ENCODE peak calls at places on chromosomes 6 and 20, in seven cellular contexts. One of them, this sample, is unnamed.

GRCh38 chr6:10961837-10962236 is 75.0 kb downstream of the SYCP2L start:
- DNase-seq in fibroblast of lung: no peak
- DNase-seq in GM12878: no peak
- DNase-seq in fibroblast of pulmonary artery: no peak
- DNase-seq in GM10248: no peak
- DNase-seq in ascending aorta: no peak
- DNase-seq in astrocyte: no peak
- DNase-seq in this sample: no peak

GRCh38 chr6:104952911-104953409 is 3.9 kb upstream of the LIN28B start:
- DNase-seq in fibroblast of lung: no peak
- DNase-seq in GM12878: no peak
- DNase-seq in fibroblast of pulmonary artery: no peak
- DNase-seq in GM10248: no peak
- DNase-seq in ascending aorta: no peak
- DNase-seq in astrocyte: no peak
- DNase-seq in this sample: no peak

GRCh38 chr6:121482004-121482693 is 46.7 kb downstream of the GJA1 start:
- DNase-seq in fibroblast of lung: peak; percentile 91
- DNase-seq in GM12878: no peak
- DNase-seq in fibroblast of pulmonary artery: peak; percentile 86
- DNase-seq in GM10248: no peak
- DNase-seq in ascending aorta: no peak
- DNase-seq in astrocyte: peak; percentile 87
- DNase-seq in this sample: no peak

GRCh38 chr20:12012241-12013222 is 94.8 kb downstream of the BTBD3 start:
- DNase-seq in fibroblast of lung: peak; percentile 34
- DNase-seq in GM12878: peak; percentile 12
- DNase-seq in fibroblast of pulmonary artery: peak; percentile 74
- DNase-seq in GM10248: peak; percentile 50
- DNase-seq in ascending aorta: no peak
- DNase-seq in astrocyte: peak; percentile 10
- DNase-seq in this sample: peak; percentile 42

GRCh38 chr20:62993856-62994494 is 12.8 kb downstream of the BHLHE23 start:
- DNase-seq in fibroblast of lung: no peak
- DNase-seq in GM12878: no peak
- DNase-seq in fibroblast of pulmonary artery: no peak
- DNase-seq in GM10248: no peak
- DNase-seq in ascending aorta: no peak
- DNase-seq in astrocyte: no peak
- DNase-seq in this sample: no peak

GRCh38 chr20:55052464-55052863 is 577.1 kb downstream of the DOK5 start:
- DNase-seq in fibroblast of lung: peak; percentile 14
- DNase-seq in GM12878: no peak
- DNase-seq in fibroblast of pulmonary artery: no peak
- DNase-seq in GM10248: no peak
- DNase-seq in ascending aorta: no peak
- DNase-seq in astrocyte: peak; percentile 8
- DNase-seq in this sample: no peak

GRCh38 chr6:96470296-96470695 is 51.3 kb upstream of the UFL1 start:
- DNase-seq in fibroblast of lung: no peak
- DNase-seq in GM12878: no peak
- DNase-seq in fibroblast of pulmonary artery: no peak
- DNase-seq in GM10248: no peak
- DNase-seq in ascending aorta: no peak
- DNase-seq in astrocyte: no peak
- DNase-seq in this sample: no peak

GRCh38 chr20:35886537-35886936 is 67.8 kb downstream of the SCAND1 start:
- DNase-seq in fibroblast of lung: no peak
- DNase-seq in GM12878: no peak
- DNase-seq in fibroblast of pulmonary artery: no peak
- DNase-seq in GM10248: no peak
- DNase-seq in ascending aorta: no peak
- DNase-seq in astrocyte: no peak
- DNase-seq in this sample: no peak

GRCh38 chr6:62999796-63000195 is 211.5 kb upstream of the FKBP1C start:
- DNase-seq in fibroblast of lung: peak; percentile 10
- DNase-seq in GM12878: no peak
- DNase-seq in fibroblast of pulmonary artery: no peak
- DNase-seq in GM10248: no peak
- DNase-seq in ascending aorta: no peak
- DNase-seq in astrocyte: peak; percentile 1
- DNase-seq in this sample: no peak

GRCh38 chr20:63769891-63770474 is 30.4 kb downstream of the SLC2A4RG start:
- DNase-seq in fibroblast of lung: no peak
- DNase-seq in GM12878: no peak
- DNase-seq in fibroblast of pulmonary artery: no peak
- DNase-seq in GM10248: no peak
- DNase-seq in ascending aorta: no peak
- DNase-seq in astrocyte: no peak
- DNase-seq in this sample: no peak

GRCh38 chr20:13009682-13010406 is 1.1 kb downstream of the SPTLC3 start:
- DNase-seq in fibroblast of lung: peak; percentile 97
- DNase-seq in GM12878: peak; percentile 77
- DNase-seq in fibroblast of pulmonary artery: peak; percentile 98
- DNase-seq in GM10248: peak; percentile 36
- DNase-seq in ascending aorta: no peak
- DNase-seq in astrocyte: peak; percentile 98
- DNase-seq in this sample: peak; percentile 59

GRCh38 chr6:4635666-4636065 is 140.5 kb upstream of the CDYL start:
- DNase-seq in fibroblast of lung: no peak
- DNase-seq in GM12878: no peak
- DNase-seq in fibroblast of pulmonary artery: peak; percentile 50
- DNase-seq in GM10248: no peak
- DNase-seq in ascending aorta: no peak
- DNase-seq in astrocyte: no peak
- DNase-seq in this sample: no peak

GRCh38 chr6:26017567-26017966 is 55.0 kb downstream of the TRIM38 start:
- DNase-seq in fibroblast of lung: peak; percentile 95
- DNase-seq in GM12878: no peak
- DNase-seq in fibroblast of pulmonary artery: peak; percentile 92
- DNase-seq in GM10248: no peak
- DNase-seq in ascending aorta: peak; percentile 75
- DNase-seq in astrocyte: peak; percentile 91
- DNase-seq in this sample: peak; percentile 42
- TF ChIP-seq CTCF in fibroblast of lung: peak; percentile 33
- TF ChIP-seq CTCF in GM12878: peak; percentile 30
- TF ChIP-seq CTCF in fibroblast of pulmonary artery: peak; percentile 57
- TF ChIP-seq CTCF in GM10248: peak; percentile 45
- TF ChIP-seq CTCF in ascending aorta: peak; percentile 54
- TF ChIP-seq CTCF in astrocyte: peak; percentile 57
- TF ChIP-seq CTCF in this sample: peak; percentile 20

GRCh38 chr6:86856937-86857563 is 80.3 kb upstream of the HTR1E start:
- DNase-seq in fibroblast of lung: peak; percentile 18
- DNase-seq in GM12878: no peak
- DNase-seq in fibroblast of pulmonary artery: peak; percentile 40
- DNase-seq in GM10248: peak; percentile 13
- DNase-seq in ascending aorta: no peak
- DNase-seq in astrocyte: peak; percentile 3
- DNase-seq in this sample: peak; percentile 21
- TF ChIP-seq CTCF in fibroblast of lung: peak; percentile 61
- TF ChIP-seq CTCF in GM12878: peak; percentile 77
- TF ChIP-seq CTCF in fibroblast of pulmonary artery: peak; percentile 71
- TF ChIP-seq CTCF in GM10248: peak; percentile 73
- TF ChIP-seq CTCF in ascending aorta: peak; percentile 48
- TF ChIP-seq CTCF in astrocyte: peak; percentile 70
- TF ChIP-seq CTCF in this sample: peak; percentile 61

DNA sequence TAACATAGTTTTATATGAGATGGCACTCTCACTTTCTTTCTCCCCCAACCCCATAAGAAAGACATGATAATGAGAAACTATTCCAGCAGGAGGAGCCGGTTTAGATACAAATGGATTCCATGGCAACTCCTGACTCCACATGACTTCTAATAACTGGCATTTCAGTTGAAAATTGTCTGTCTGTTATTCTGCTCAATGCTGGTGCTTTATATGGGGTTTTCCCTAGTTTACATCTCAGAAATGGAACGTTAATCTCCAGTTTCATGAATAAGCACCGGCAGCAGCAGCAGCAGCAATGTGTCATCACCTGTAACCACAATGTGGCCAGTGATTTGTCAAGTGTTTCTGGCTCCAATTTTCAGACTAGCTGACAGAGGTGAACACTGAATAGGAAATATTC is 8.0 kb upstream of the SIM1 start:
- DNase-seq in fibroblast of lung: peak; percentile 71
- DNase-seq in GM12878: peak; percentile 42
- DNase-seq in fibroblast of pulmonary artery: no peak
- DNase-seq in GM10248: no peak
- DNase-seq in ascending aorta: no peak
- DNase-seq in astrocyte: peak; percentile 56
- DNase-seq in this sample: peak; percentile 56
- TF ChIP-seq CTCF in fibroblast of lung: no peak
- TF ChIP-seq CTCF in GM12878: no peak
- TF ChIP-seq CTCF in fibroblast of pulmonary artery: no peak
- TF ChIP-seq CTCF in GM10248: no peak
- TF ChIP-seq CTCF in ascending aorta: no peak
- TF ChIP-seq CTCF in astrocyte: no peak
- TF ChIP-seq CTCF in this sample: no peak

GRCh38 chr6:170223718-170224693 is 66.9 kb downstream of the DLL1 start:
- DNase-seq in fibroblast of lung: no peak
- DNase-seq in GM12878: no peak
- DNase-seq in fibroblast of pulmonary artery: no peak
- DNase-seq in GM10248: no peak
- DNase-seq in ascending aorta: no peak
- DNase-seq in astrocyte: no peak
- DNase-seq in this sample: no peak
- TF ChIP-seq CTCF in fibroblast of lung: no peak
- TF ChIP-seq CTCF in GM12878: no peak
- TF ChIP-seq CTCF in fibroblast of pulmonary artery: no peak
- TF ChIP-seq CTCF in GM10248: no peak
- TF ChIP-seq CTCF in ascending aorta: no peak
- TF ChIP-seq CTCF in astrocyte: no peak
- TF ChIP-seq CTCF in this sample: no peak

GRCh38 chr6:49551866-49552129 is 1.3 kb downstream of the C6orf141 start:
- DNase-seq in fibroblast of lung: no peak
- DNase-seq in GM12878: no peak
- DNase-seq in fibroblast of pulmonary artery: no peak
- DNase-seq in GM10248: peak; percentile 58
- DNase-seq in ascending aorta: no peak
- DNase-seq in astrocyte: no peak
- DNase-seq in this sample: peak; percentile 65

GRCh38 chr6:49548613-49549304 is 1.7 kb upstream of the C6orf141 start:
- DNase-seq in fibroblast of lung: no peak
- DNase-seq in GM12878: no peak
- DNase-seq in fibroblast of pulmonary artery: no peak
- DNase-seq in GM10248: no peak
- DNase-seq in ascending aorta: no peak
- DNase-seq in astrocyte: no peak
- DNase-seq in this sample: no peak

GRCh38 chr6:49549691-49550412 is 616 bp upstream of the C6orf141 start:
- DNase-seq in fibroblast of lung: no peak
- DNase-seq in GM12878: no peak
- DNase-seq in fibroblast of pulmonary artery: no peak
- DNase-seq in GM10248: no peak
- DNase-seq in ascending aorta: no peak
- DNase-seq in astrocyte: no peak
- DNase-seq in this sample: no peak

GRCh38 chr6:49551126-49551865 is 828 bp downstream of the C6orf141 start:
- DNase-seq in fibroblast of lung: peak; percentile 50
- DNase-seq in GM12878: no peak
- DNase-seq in fibroblast of pulmonary artery: no peak
- DNase-seq in GM10248: no peak
- DNase-seq in ascending aorta: no peak
- DNase-seq in astrocyte: no peak
- DNase-seq in this sample: peak; percentile 16

GRCh38 chr6:49550413-49551125 is at the start of gene C6orf141:
- DNase-seq in fibroblast of lung: peak; percentile 59
- DNase-seq in GM12878: no peak
- DNase-seq in fibroblast of pulmonary artery: no peak
- DNase-seq in GM10248: peak; percentile 66
- DNase-seq in ascending aorta: no peak
- DNase-seq in astrocyte: peak; percentile 46
- DNase-seq in this sample: peak; percentile 68
- TF ChIP-seq CTCF in fibroblast of lung: no peak
- TF ChIP-seq CTCF in GM12878: no peak
- TF ChIP-seq CTCF in fibroblast of pulmonary artery: no peak
- TF ChIP-seq CTCF in GM10248: no peak
- TF ChIP-seq CTCF in ascending aorta: no peak
- TF ChIP-seq CTCF in astrocyte: no peak
- TF ChIP-seq CTCF in this sample: no peak

GRCh38 chr20:49813305-49813974 is 812 bp downstream of the SLC9A8 start:
- DNase-seq in fibroblast of lung: no peak
- DNase-seq in GM12878: no peak
- DNase-seq in fibroblast of pulmonary artery: no peak
- DNase-seq in GM10248: no peak
- DNase-seq in ascending aorta: no peak
- DNase-seq in astrocyte: no peak
- DNase-seq in this sample: no peak

GRCh38 chr20:49814057-49814675 is 1.5 kb downstream of the SLC9A8 start:
- DNase-seq in fibroblast of lung: no peak
- DNase-seq in GM12878: no peak
- DNase-seq in fibroblast of pulmonary artery: no peak
- DNase-seq in GM10248: no peak
- DNase-seq in ascending aorta: no peak
- DNase-seq in astrocyte: no peak
- DNase-seq in this sample: no peak

GRCh38 chr20:49810491-49811190 is 2.0 kb upstream of the SLC9A8 start:
- DNase-seq in fibroblast of lung: no peak
- DNase-seq in GM12878: no peak
- DNase-seq in fibroblast of pulmonary artery: no peak
- DNase-seq in GM10248: no peak
- DNase-seq in ascending aorta: no peak
- DNase-seq in astrocyte: no peak
- DNase-seq in this sample: no peak

GRCh38 chr20:49811825-49812462 is 684 bp upstream of the SLC9A8 start:
- DNase-seq in fibroblast of lung: peak; percentile 64
- DNase-seq in GM12878: no peak
- DNase-seq in fibroblast of pulmonary artery: peak; percentile 75
- DNase-seq in GM10248: no peak
- DNase-seq in ascending aorta: no peak
- DNase-seq in astrocyte: peak; percentile 46
- DNase-seq in this sample: no peak

GRCh38 chr20:49812463-49813304 is at the start of gene SLC9A8:
- DNase-seq in fibroblast of lung: peak; percentile 82
- DNase-seq in GM12878: peak; percentile 78
- DNase-seq in fibroblast of pulmonary artery: peak; percentile 94
- DNase-seq in GM10248: peak; percentile 90
- DNase-seq in ascending aorta: peak; percentile 73
- DNase-seq in astrocyte: peak; percentile 72
- DNase-seq in this sample: peak; percentile 88
- TF ChIP-seq CTCF in fibroblast of lung: no peak
- TF ChIP-seq CTCF in GM12878: peak; percentile 44
- TF ChIP-seq CTCF in fibroblast of pulmonary artery: peak; percentile 11
- TF ChIP-seq CTCF in GM10248: no peak
- TF ChIP-seq CTCF in ascending aorta: peak; percentile 38
- TF ChIP-seq CTCF in astrocyte: peak; percentile 22
- TF ChIP-seq CTCF in this sample: no peak

DNA sequence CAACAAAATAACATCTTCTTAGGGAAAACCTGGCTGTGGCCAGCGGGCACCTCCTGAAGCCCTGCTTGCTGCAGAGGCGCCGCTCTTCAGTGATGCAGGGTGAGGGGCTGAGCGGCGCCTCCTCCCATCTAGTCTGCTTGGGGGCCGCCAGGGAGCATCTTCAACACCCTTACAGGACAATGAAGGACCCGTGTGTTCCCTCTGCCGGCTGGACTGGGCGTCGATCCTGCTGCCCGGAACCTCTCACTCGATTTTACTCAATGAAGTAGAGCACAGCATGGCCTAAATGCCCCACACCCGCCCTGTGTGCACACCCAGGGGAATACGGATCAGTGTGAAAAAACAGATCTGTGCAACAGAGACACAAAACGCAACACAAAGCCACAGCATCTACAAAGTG is 28.5 kb upstream of the MPC1 start:
- DNase-seq in fibroblast of lung: no peak
- DNase-seq in GM12878: no peak
- DNase-seq in fibroblast of pulmonary artery: no peak
- DNase-seq in GM10248: no peak
- DNase-seq in ascending aorta: no peak
- DNase-seq in astrocyte: no peak
- DNase-seq in this sample: no peak
- TF ChIP-seq CTCF in fibroblast of lung: no peak
- TF ChIP-seq CTCF in GM12878: no peak
- TF ChIP-seq CTCF in fibroblast of pulmonary artery: no peak
- TF ChIP-seq CTCF in GM10248: no peak
- TF ChIP-seq CTCF in ascending aorta: no peak
- TF ChIP-seq CTCF in astrocyte: no peak
- TF ChIP-seq CTCF in this sample: no peak